ENCODE peak calls at places on chromosomes 6 and 20, in eight cellular contexts. L is cardiac fibroblast; S is cardiac muscle cell; T is A549; F is HT1080; Y is T-helper 1 cell; K is activated CD4-positive, alpha-beta T cell treated with anti-CD3 and anti-CD28 coated beads, Interleukin-2, amount 50 U/mL, for 4 hours; U is left lung. O is an unnamed sample.

GRCh38 chr6:122894791-122895190 is 101.2 kb upstream of the CLVS2 start:
- DNase-seq in U (no peak), Y (no peak), F (no peak), T (no peak), S (no peak), L (no peak), K (no peak), O (no peak)

GRCh38 chr6:138772596-138773176 is 883 bp upstream of the CCDC28A start:
- DNase-seq in L (no peak), U (no peak), K (no peak), S (no peak), T (no peak), Y (no peak), F (no peak), O (no peak)

GRCh38 chr20:50221501-50222323 is 31.1 kb downstream of the CEBPB start:
- DNase-seq in T (no peak), K (no peak), L (peak; percentile 70), F (peak; percentile 32), U (peak; percentile 66), Y (no peak), S (peak; percentile 80), O (peak; percentile 64)

GRCh38 chr6:157479464-157480303 is 98.7 kb downstream of the ZDHHC14 start:
- DNase-seq in F (no peak), T (no peak), Y (no peak), K (no peak), U (no peak), S (no peak), L (no peak), O (no peak)

GRCh38 chr20:45796336-45797070 is 4.7 kb downstream of the DNTTIP1 start:
- DNase-seq in T (no peak), F (no peak), S (no peak), U (no peak), Y (no peak), K (no peak), L (no peak), O (no peak)

GRCh38 chr6:161152904-161153662 is 120.8 kb downstream of the AGPAT4 start:
- DNase-seq in L (no peak), U (no peak), S (peak; percentile 14), K (no peak), F (no peak), Y (no peak), T (no peak), O (peak; percentile 33)

GRCh38 chr6:143964667-143965066 is 43.4 kb downstream of the PLAGL1 start:
- DNase-seq in U (no peak), F (no peak), K (no peak), L (no peak), Y (no peak), T (no peak), S (peak; percentile 50), O (no peak)

GRCh38 chr6:47630587-47630986 is 67.8 kb upstream of the ADGRF4 start:
- DNase-seq in T (no peak), Y (no peak), F (no peak), K (no peak), L (no peak), S (no peak), U (no peak), O (no peak)

GRCh38 chr6:164325168-164325567 is 910.6 kb downstream of the QKI start:
- DNase-seq in T (no peak), U (no peak), F (no peak), S (no peak), L (no peak), Y (no peak), K (no peak), O (no peak)

GRCh38 chr6:1669996-1670395 is 60.3 kb downstream of the FOXC1 start:
- DNase-seq in Y (no peak), K (no peak), L (no peak), F (no peak), S (no peak), T (no peak), U (no peak), O (no peak)

GRCh38 chr6:152270301-152270925 is 366.7 kb downstream of the SYNE1 start:
- DNase-seq in F (peak; percentile 45), Y (no peak), K (no peak), T (no peak), S (peak; percentile 43), U (no peak), L (peak; percentile 74), O (no peak)

GRCh38 chr6:32118782-32119628 is 9.0 kb downstream of the ATF6B start:
- DNase-seq in S (peak; percentile 94), Y (peak; percentile 52), U (peak; percentile 86), K (peak; percentile 57), F (peak; percentile 70), T (peak; percentile 83), L (peak; percentile 88), O (peak; percentile 96)

GRCh38 chr6:168616807-168617756 is 176.1 kb downstream of the SMOC2 start:
- DNase-seq in Y (no peak), S (no peak), F (no peak), U (no peak), L (peak; percentile 9), K (no peak), T (peak; percentile 10), O (peak; percentile 65)

GRCh38 chr6:36118550-36119107 is 11.7 kb upstream of the MAPK13 start:
- DNase-seq in U (peak; percentile 72), T (no peak), L (peak; percentile 48), S (no peak), K (peak; percentile 33), Y (peak; percentile 55), F (peak; percentile 31), O (no peak)

GRCh38 chr6:11705069-11705468 is 73.5 kb downstream of the ADTRP start:
- DNase-seq in T (no peak), K (no peak), L (no peak), U (no peak), F (no peak), S (no peak), Y (no peak), O (no peak)

GRCh38 chr20:63884506-63885263 is 10.2 kb upstream of the DNAJC5 start:
- DNase-seq in S (no peak), K (no peak), L (no peak), F (no peak), T (no peak), Y (no peak), U (no peak), O (no peak)

GRCh38 chr6:106773956-106774629 is 144.7 kb downstream of the QRSL1 start:
- DNase-seq in T (no peak), F (no peak), L (no peak), U (no peak), S (no peak), K (no peak), Y (no peak), O (no peak)

GRCh38 chr6:83867527-83868161 is 8.2 kb downstream of the CYB5R4 start:
- DNase-seq in F (peak; percentile 95), L (peak; percentile 98), U (peak; percentile 85), S (peak; percentile 97), T (peak; percentile 92), Y (no peak), K (no peak), O (peak; percentile 64)

GRCh38 chr6:131281471-131282270 is 146.4 kb downstream of the AKAP7 start:
- DNase-seq in T (no peak), Y (peak; percentile 21), F (no peak), K (peak; percentile 40), L (no peak), U (peak; percentile 39), S (peak; percentile 44), O (no peak)

GRCh38 chr6:16698163-16698533 is 63.1 kb downstream of the ATXN1 start:
- DNase-seq in U (no peak), S (no peak), K (no peak), L (peak; percentile 26), F (no peak), Y (no peak), T (no peak), O (no peak)

GRCh38 chr6:52416629-52417151 is 3.5 kb upstream of the EFHC1 start:
- DNase-seq in F (peak; percentile 75), S (peak; percentile 70), L (peak; percentile 83), K (peak; percentile 8), U (no peak), Y (peak; percentile 13), T (peak; percentile 60), O (peak; percentile 70)

GRCh38 chr20:15399781-15400180 is 1062.4 kb upstream of the FLRT3 start:
- DNase-seq in U (no peak), F (peak; percentile 15), T (no peak), K (no peak), S (no peak), Y (no peak), L (no peak), O (no peak)

GRCh38 chr6:160167547-160168391 is 46.2 kb downstream of the SLC22A1 start:
- DNase-seq in S (no peak), T (no peak), L (no peak), Y (no peak), K (no peak), F (no peak), U (no peak), O (no peak)

GRCh38 chr20:32789896-32790750 is 27.9 kb downstream of the DNMT3B start:
- DNase-seq in L (peak; percentile 76), U (peak; percentile 76), T (peak; percentile 71), F (peak; percentile 52), Y (peak; percentile 63), S (peak; percentile 84), K (peak; percentile 68), O (peak; percentile 90)

GRCh38 chr6:42777126-42777822 is 4.6 kb upstream of the BICRAL start:
- DNase-seq in T (no peak), Y (no peak), F (peak; percentile 25), L (peak; percentile 49), U (no peak), K (no peak), S (no peak), O (no peak)

GRCh38 chr20:11585752-11586352 is 331.8 kb upstream of the BTBD3 start:
- DNase-seq in Y (no peak), L (peak; percentile 25), T (peak; percentile 32), S (peak; percentile 27), K (no peak), U (no peak), F (peak; percentile 4), O (peak; percentile 10)

GRCh38 chr20:4542270-4542669 is 179.4 kb upstream of the PRND start:
- DNase-seq in L (no peak), F (no peak), T (no peak), K (no peak), S (no peak), Y (no peak), U (no peak), O (no peak)

GRCh38 chr6:19210849-19211590 is 626.1 kb upstream of the ID4 start:
- DNase-seq in S (peak; percentile 1), K (no peak), F (peak; percentile 3), U (no peak), T (peak; percentile 4), L (no peak), Y (no peak), O (no peak)

GRCh38 chr6:1759877-1760276 is 150.2 kb downstream of the FOXC1 start:
- DNase-seq in T (no peak), L (no peak), U (no peak), F (no peak), Y (no peak), K (no peak), S (no peak), O (no peak)

GRCh38 chr6:42618105-42618504 is 54.3 kb downstream of the UBR2 start:
- DNase-seq in S (no peak), L (no peak), U (no peak), Y (no peak), F (no peak), K (no peak), T (no peak), O (no peak)

GRCh38 chr6:131065112-131065823 is 2.2 kb upstream of the EPB41L2 start:
- DNase-seq in T (no peak), S (no peak), F (peak; percentile 35), L (no peak), Y (no peak), U (no peak), K (no peak), O (no peak)

GRCh38 chr6:4521070-4521469 is 255.1 kb upstream of the CDYL start:
- DNase-seq in F (no peak), K (no peak), L (no peak), S (no peak), Y (no peak), U (no peak), T (no peak), O (no peak)

GRCh38 chr6:36590237-36590636 is 3.9 kb upstream of the SRSF3 start:
- DNase-seq in S (peak; percentile 83), K (no peak), F (peak; percentile 63), T (no peak), U (no peak), Y (no peak), L (peak; percentile 84), O (peak; percentile 72)

GRCh38 chr20:62965363-62965771 is 12.9 kb downstream of the SLC17A9 start:
- DNase-seq in L (no peak), Y (no peak), T (no peak), F (no peak), S (no peak), K (no peak), U (no peak), O (no peak)

O was measured in Calu3.